ENCODE peak calls at places on chromosomes 13 and 19, in five cellular contexts. One of them, this sample, is unnamed.

GRCh38 chr19:9786342-9786741 is 17.8 kb upstream of the ZNF846 start:
- DNase-seq in COR-L47: no peak
- DNase-seq in fibroblast of the conjunctiva: no peak
- DNase-seq in foreskin keratinocyte: no peak
- DNase-seq in uterus: no peak
- DNase-seq in this sample: no peak

GRCh38 chr19:12672744-12673143 is 6.1 kb downstream of the WDR83 start:
- DNase-seq in fibroblast of the conjunctiva: no peak
- DNase-seq in COR-L47: no peak
- DNase-seq in foreskin keratinocyte: no peak
- DNase-seq in uterus: no peak
- DNase-seq in this sample: no peak

GRCh38 chr13:23506821-23507210 is 63.4 kb upstream of the TNFRSF19 start:
- DNase-seq in COR-L47: no peak
- DNase-seq in uterus: peak; percentile 26
- DNase-seq in foreskin keratinocyte: no peak
- DNase-seq in fibroblast of the conjunctiva: no peak
- DNase-seq in this sample: no peak

GRCh38 chr13:105395041-105395440 is 1140.4 kb downstream of the EFNB2 start:
- DNase-seq in COR-L47: no peak
- DNase-seq in fibroblast of the conjunctiva: no peak
- DNase-seq in foreskin keratinocyte: no peak
- DNase-seq in uterus: no peak
- DNase-seq in this sample: no peak

GRCh38 chr19:17686027-17686511 is 2.1 kb downstream of the UNC13A start:
- DNase-seq in COR-L47: no peak
- DNase-seq in foreskin keratinocyte: no peak
- DNase-seq in uterus: no peak
- DNase-seq in fibroblast of the conjunctiva: no peak
- DNase-seq in this sample: no peak

GRCh38 chr13:50911051-50911690 is 1.6 kb downstream of the RNASEH2B start:
- DNase-seq in foreskin keratinocyte: peak; percentile 12
- DNase-seq in COR-L47: no peak
- DNase-seq in fibroblast of the conjunctiva: no peak
- DNase-seq in uterus: no peak
- DNase-seq in this sample: no peak

GRCh38 chr13:59677966-59678814 is 485.5 kb downstream of the DIAPH3 start:
- DNase-seq in COR-L47: peak; percentile 23
- DNase-seq in foreskin keratinocyte: peak; percentile 28
- DNase-seq in fibroblast of the conjunctiva: peak; percentile 68
- DNase-seq in uterus: no peak
- DNase-seq in this sample: peak; percentile 22

GRCh38 chr13:83221256-83221655 is 661.0 kb downstream of the SLITRK1 start:
- DNase-seq in foreskin keratinocyte: no peak
- DNase-seq in uterus: no peak
- DNase-seq in fibroblast of the conjunctiva: no peak
- DNase-seq in COR-L47: no peak
- DNase-seq in this sample: no peak

GRCh38 chr13:97067342-97067895 is 73.1 kb upstream of the OXGR1 start:
- DNase-seq in uterus: no peak
- DNase-seq in COR-L47: no peak
- DNase-seq in fibroblast of the conjunctiva: no peak
- DNase-seq in foreskin keratinocyte: no peak
- DNase-seq in this sample: no peak

GRCh38 chr19:29625316-29625715 is 19.2 kb downstream of the POP4 start:
- DNase-seq in COR-L47: no peak
- DNase-seq in foreskin keratinocyte: no peak
- DNase-seq in uterus: no peak
- DNase-seq in fibroblast of the conjunctiva: no peak
- DNase-seq in this sample: no peak

GRCh38 chr19:32676186-32676894 is 692 bp downstream of the RGS9BP start:
- DNase-seq in COR-L47: peak; percentile 60
- DNase-seq in fibroblast of the conjunctiva: no peak
- DNase-seq in uterus: no peak
- DNase-seq in foreskin keratinocyte: peak; percentile 57
- DNase-seq in this sample: no peak

GRCh38 chr13:79986890-79987289 is 354.0 kb downstream of the SPRY2 start:
- DNase-seq in foreskin keratinocyte: no peak
- DNase-seq in fibroblast of the conjunctiva: no peak
- DNase-seq in uterus: no peak
- DNase-seq in COR-L47: no peak
- DNase-seq in this sample: no peak

GRCh38 chr13:27053235-27053884 is 118.3 kb downstream of the USP12 start:
- DNase-seq in COR-L47: peak; percentile 21
- DNase-seq in fibroblast of the conjunctiva: no peak
- DNase-seq in uterus: no peak
- DNase-seq in foreskin keratinocyte: no peak
- DNase-seq in this sample: no peak

GRCh38 chr13:114004416-114005205 is 30.7 kb upstream of the C13orf46 start:
- DNase-seq in uterus: no peak
- DNase-seq in fibroblast of the conjunctiva: no peak
- DNase-seq in COR-L47: no peak
- DNase-seq in foreskin keratinocyte: no peak
- DNase-seq in this sample: no peak

GRCh38 chr19:40692212-40692551 is 1.7 kb upstream of the NUMBL start:
- DNase-seq in uterus: no peak
- DNase-seq in foreskin keratinocyte: no peak
- DNase-seq in fibroblast of the conjunctiva: no peak
- DNase-seq in COR-L47: no peak
- DNase-seq in this sample: no peak

GRCh38 chr13:49653478-49653877 is 25.2 kb downstream of the ARL11 start:
- DNase-seq in fibroblast of the conjunctiva: no peak
- DNase-seq in uterus: no peak
- DNase-seq in foreskin keratinocyte: no peak
- DNase-seq in COR-L47: no peak
- DNase-seq in this sample: no peak

GRCh38 chr13:110644892-110645521 is 29.7 kb downstream of the NAXD start:
- DNase-seq in fibroblast of the conjunctiva: peak; percentile 55
- DNase-seq in uterus: no peak
- DNase-seq in COR-L47: peak; percentile 23
- DNase-seq in foreskin keratinocyte: peak; percentile 30
- DNase-seq in this sample: peak; percentile 7

GRCh38 chr19:862529-863304 is 3.3 kb downstream of the CFD start:
- DNase-seq in fibroblast of the conjunctiva: no peak
- DNase-seq in COR-L47: no peak
- DNase-seq in uterus: peak; percentile 53
- DNase-seq in foreskin keratinocyte: peak; percentile 54
- DNase-seq in this sample: no peak

GRCh38 chr19:8209965-8210659 is 942 bp downstream of the CERS4 start:
- DNase-seq in COR-L47: no peak
- DNase-seq in fibroblast of the conjunctiva: no peak
- DNase-seq in uterus: no peak
- DNase-seq in foreskin keratinocyte: no peak
- DNase-seq in this sample: no peak

GRCh38 chr19:49217382-49217781 is 59.8 kb downstream of the TRPM4 start:
- DNase-seq in uterus: no peak
- DNase-seq in foreskin keratinocyte: no peak
- DNase-seq in COR-L47: no peak
- DNase-seq in fibroblast of the conjunctiva: no peak
- DNase-seq in this sample: no peak

GRCh38 chr13:102836471-102836870 is 9.4 kb upstream of the ERCC5 start:
- DNase-seq in uterus: no peak
- DNase-seq in fibroblast of the conjunctiva: no peak
- DNase-seq in COR-L47: no peak
- DNase-seq in foreskin keratinocyte: no peak
- DNase-seq in this sample: no peak

GRCh38 chr19:13430790-13431582 is 75.3 kb downstream of the CACNA1A start:
- DNase-seq in COR-L47: peak; percentile 3
- DNase-seq in uterus: no peak
- DNase-seq in foreskin keratinocyte: peak; percentile 31
- DNase-seq in fibroblast of the conjunctiva: peak; percentile 17
- DNase-seq in this sample: peak; percentile 11

GRCh38 chr19:50204811-50205675 is 1.6 kb downstream of the MYH14 start:
- DNase-seq in uterus: no peak
- DNase-seq in foreskin keratinocyte: no peak
- DNase-seq in COR-L47: no peak
- DNase-seq in fibroblast of the conjunctiva: no peak
- DNase-seq in this sample: no peak

GRCh38 chr19:47152632-47153031 is 22.0 kb downstream of the SAE1 start:
- DNase-seq in COR-L47: no peak
- DNase-seq in uterus: no peak
- DNase-seq in foreskin keratinocyte: peak; percentile 93
- DNase-seq in fibroblast of the conjunctiva: no peak
- DNase-seq in this sample: no peak

GRCh38 chr19:8131517-8131916 is 17.9 kb downstream of the FBN3 start:
- DNase-seq in foreskin keratinocyte: no peak
- DNase-seq in COR-L47: no peak
- DNase-seq in uterus: no peak
- DNase-seq in fibroblast of the conjunctiva: no peak
- DNase-seq in this sample: no peak

GRCh38 chr13:45934283-45934682 is 82.7 kb upstream of the SIAH3 start:
- DNase-seq in uterus: no peak
- DNase-seq in COR-L47: no peak
- DNase-seq in fibroblast of the conjunctiva: no peak
- DNase-seq in foreskin keratinocyte: no peak
- DNase-seq in this sample: no peak

GRCh38 chr13:34967851-34968562 is 25.9 kb downstream of the NBEA start:
- DNase-seq in uterus: no peak
- DNase-seq in fibroblast of the conjunctiva: no peak
- DNase-seq in foreskin keratinocyte: peak; percentile 26
- DNase-seq in COR-L47: peak; percentile 23
- DNase-seq in this sample: no peak

GRCh38 chr13:24074687-24075086 is 85.8 kb upstream of the SPATA13 start:
- DNase-seq in uterus: no peak
- DNase-seq in fibroblast of the conjunctiva: no peak
- DNase-seq in foreskin keratinocyte: no peak
- DNase-seq in COR-L47: no peak
- DNase-seq in this sample: no peak

GRCh38 chr13:98742961-98743360 is 9.5 kb downstream of the SLC15A1 start:
- DNase-seq in COR-L47: no peak
- DNase-seq in uterus: no peak
- DNase-seq in fibroblast of the conjunctiva: no peak
- DNase-seq in foreskin keratinocyte: no peak
- DNase-seq in this sample: no peak

GRCh38 chr13:31538067-31539042 is 201.0 kb upstream of the RXFP2 start:
- DNase-seq in uterus: no peak
- DNase-seq in COR-L47: peak; percentile 5
- DNase-seq in fibroblast of the conjunctiva: peak; percentile 30
- DNase-seq in foreskin keratinocyte: peak; percentile 18
- DNase-seq in this sample: no peak